ENCODE peak calls at places on chromosome 1, in eight cellular contexts. Y, F, U, G, K, P, B and M are unnamed samples.

GRCh38 chr1:212606734-212607205 is 1.8 kb upstream of the ATF3 start:
- DNase-seq in Y (no peak), F (no peak), U (no peak), G (no peak), K (no peak), P (peak), B (no peak), M (no peak)

GRCh38 chr1:30783244-30783915 is 25.8 kb upstream of the LAPTM5 start:
- DNase-seq in Y (no peak), F (no peak), U (no peak), G (no peak), K (no peak), P (no peak), B (no peak), M (no peak)

GRCh38 chr1:86409416-86410021 is 13.4 kb upstream of the ODF2L start:
- DNase-seq in Y (no peak), F (no peak), U (no peak), G (no peak), K (no peak), P (no peak), B (no peak), M (peak)

GRCh38 chr1:27960762-27961645 is 1.2 kb downstream of the XKR8 start:
- DNase-seq in Y (no peak), F (no peak), U (no peak), G (no peak), K (no peak), P (peak), B (no peak), M (no peak)

GRCh38 chr1:77831976-77832695 is 52.7 kb downstream of the MIGA1 start:
- DNase-seq in Y (no peak), F (no peak), U (no peak), G (no peak), K (peak), P (no peak), B (peak), M (no peak)

GRCh38 chr1:221335161-221336101 is 406.5 kb downstream of the DUSP10 start:
- DNase-seq in Y (peak), F (no peak), U (no peak), G (peak), K (peak), P (peak), B (peak), M (no peak)

GRCh38 chr1:155226188-155226909 is 17.9 kb downstream of the MTX1 start:
- DNase-seq in Y (peak), F (peak), U (peak), G (no peak), K (no peak), P (peak), B (peak), M (peak)

GRCh38 chr1:26694185-26694572 is 1.6 kb upstream of the ARID1A start:
- DNase-seq in Y (no peak), F (no peak), U (peak), G (no peak), K (no peak), P (peak), B (peak), M (no peak)

GRCh38 chr1:42753070-42753469 is 13.0 kb upstream of the CLDN19 start:
- DNase-seq in Y (no peak), F (no peak), U (no peak), G (no peak), K (no peak), P (no peak), B (peak), M (no peak)